ENCODE peak calls at places on chromosomes 2 and 18, in five cellular contexts. C, U, N, W and A are unnamed samples.

GRCh38 chr2:75098856-75099255 is 100.5 kb downstream of the TACR1 start:
- DNase-seq in C (peak; percentile 44), U (no peak), N (no peak), W (no peak), A (no peak)

GRCh38 chr2:98552499-98553179 is 55.7 kb downstream of the COA5 start:
- DNase-seq in C (no peak), U (no peak), N (peak; percentile 35), W (no peak), A (no peak)

GRCh38 chr2:163662141-163662780 is 73.5 kb downstream of the FIGN start:
- DNase-seq in C (peak; percentile 67), U (no peak), N (no peak), W (no peak), A (no peak)

GRCh38 chr2:186460465-186460864 is 25.6 kb upstream of the ZC3H15 start:
- DNase-seq in C (peak; percentile 24), U (no peak), N (no peak), W (no peak), A (no peak)

GRCh38 chr2:65161551-65162100 is 31.7 kb upstream of the RAB1A start:
- DNase-seq in C (no peak), U (no peak), N (no peak), W (no peak), A (no peak)

GRCh38 chr2:102895386-102895785 is 133.6 kb downstream of the TMEM182 start:
- DNase-seq in C (no peak), U (no peak), N (no peak), W (no peak), A (no peak)

GRCh38 chr18:76145968-76146367 is 349.1 kb downstream of the ZNF516 start:
- DNase-seq in C (no peak), U (no peak), N (no peak), W (no peak), A (no peak)

GRCh38 chr2:105328281-105329196 is 996 bp downstream of the TGFBRAP1 start:
- DNase-seq in C (peak; percentile 18), U (no peak), N (peak; percentile 69), W (no peak), A (peak; percentile 59)

GRCh38 chr18:47215554-47216138 is 35.8 kb downstream of the SKOR2 start:
- DNase-seq in C (peak; percentile 40), U (no peak), N (no peak), W (peak; percentile 48), A (peak; percentile 16)

GRCh38 chr2:158661231-158661630 is 133.9 kb upstream of the DAPL1 start:
- DNase-seq in C (no peak), U (no peak), N (no peak), W (no peak), A (no peak)

GRCh38 chr2:229856416-229856815 is 65.4 kb downstream of the TRIP12 start:
- DNase-seq in C (no peak), U (no peak), N (no peak), W (no peak), A (no peak)

GRCh38 chr2:127619191-127619590 is 26.8 kb upstream of the GPR17 start:
- DNase-seq in C (no peak), U (no peak), N (no peak), W (no peak), A (no peak)

GRCh38 chr2:178327516-178327915 is 123.5 kb downstream of the PRKRA start:
- DNase-seq in C (no peak), U (no peak), N (no peak), W (no peak), A (peak; percentile 89)

GRCh38 chr2:26672112-26672817 is 20.3 kb upstream of the KCNK3 start:
- DNase-seq in C (no peak), U (no peak), N (peak; percentile 31), W (no peak), A (no peak)

GRCh38 chr18:38752430-38752829 is 1186.8 kb upstream of the CELF4 start:
- DNase-seq in C (no peak), U (no peak), N (no peak), W (no peak), A (no peak)

GRCh38 chr18:50162486-50163304 is 32.3 kb downstream of the MYO5B start:
- DNase-seq in C (no peak), U (no peak), N (no peak), W (no peak), A (no peak)

GRCh38 chr2:181790716-181791649 is 100.5 kb upstream of the ITPRID2 start:
- DNase-seq in C (peak; percentile 99), U (no peak), N (no peak), W (no peak), A (no peak)

GRCh38 chr2:126510960-126511359 is 145.0 kb upstream of the GYPC start:
- DNase-seq in C (no peak), U (no peak), N (no peak), W (no peak), A (no peak)

GRCh38 chr2:154452906-154453493 is 245.5 kb upstream of the KCNJ3 start:
- DNase-seq in C (peak; percentile 53), U (no peak), N (no peak), W (no peak), A (no peak)

GRCh38 chr2:83143946-83144345 is 1315.1 kb downstream of the SUCLG1 start:
- DNase-seq in C (no peak), U (no peak), N (no peak), W (no peak), A (no peak)

GRCh38 chr2:141109633-141110032 is 1021.2 kb downstream of the LRP1B start:
- DNase-seq in C (peak; percentile 26), U (no peak), N (no peak), W (no peak), A (no peak)

GRCh38 chr2:7118606-7119503 is 201.6 kb downstream of the RNF144A start:
- DNase-seq in C (peak; percentile 32), U (no peak), N (no peak), W (no peak), A (no peak)

GRCh38 chr18:25832008-25832604 is 258.3 kb downstream of the SS18 start:
- DNase-seq in C (peak; percentile 17), U (no peak), N (no peak), W (no peak), A (no peak)

GRCh38 chr2:97733341-97734035 is 20.1 kb downstream of the ZAP70 start:
- DNase-seq in C (no peak), U (no peak), N (no peak), W (no peak), A (no peak)

GRCh38 chr18:21912339-21913239 is 172.0 kb downstream of the MIB1 start:
- DNase-seq in C (no peak), U (no peak), N (no peak), W (no peak), A (no peak)

GRCh38 chr18:32891797-32892196 is 119.0 kb upstream of the KLHL14 start:
- DNase-seq in C (no peak), U (no peak), N (no peak), W (no peak), A (no peak)

GRCh38 chr2:126946323-126947089 is 47.8 kb downstream of the TEX51 start:
- DNase-seq in C (no peak), U (no peak), N (no peak), W (no peak), A (no peak)

GRCh38 chr2:189662674-189663226 is 1.5 kb downstream of the ASNSD1 start:
- DNase-seq in C (no peak), U (no peak), N (no peak), W (no peak), A (no peak)

GRCh38 chr2:153163055-153163454 is 315.5 kb downstream of the RPRM start:
- DNase-seq in C (peak; percentile 56), U (no peak), N (no peak), W (peak; percentile 8), A (no peak)